ENCODE peak calls at places on chromosome 16, in six cellular contexts. G is CD4-positive, CD25-positive, alpha-beta regulatory T cell; N is CD8-positive, alpha-beta memory T cell; M is heart right ventricle; F is AG10803; J is esophagus muscularis mucosa. D is an unnamed sample.

GRCh38 chr16:17467923-17468540 is 2.7 kb downstream of the XYLT1 start:
- DNase-seq in G (no peak), N (no peak), M (peak), F (peak), J (no peak), D (no peak)

GRCh38 chr16:88686439-88687253 is at the start of gene SNAI3:
- DNase-seq in G (peak), N (peak), M (peak), F (no peak), J (no peak), D (peak)

GRCh38 chr16:48511071-48511540 is 98.9 kb downstream of the N4BP1 start:
- DNase-seq in G (no peak), N (no peak), M (no peak), F (peak), J (no peak), D (no peak)

GRCh38 chr16:87661561-87661960 is 59.3 kb downstream of the JPH3 start:
- DNase-seq in G (no peak), N (no peak), M (peak), F (peak), J (no peak), D (no peak)

GRCh38 chr16:87874639-87875472 is 5.5 kb upstream of the SLC7A5 start:
- DNase-seq in G (no peak), N (no peak), M (no peak), F (no peak), J (no peak), D (no peak)

GRCh38 chr16:15690296-15690695 is 40.3 kb downstream of the NDE1 start:
- DNase-seq in G (no peak), N (no peak), M (no peak), F (peak), J (no peak), D (no peak)

GRCh38 chr16:3542601-3543373 is 34.4 kb downstream of the NLRC3 start:
- DNase-seq in G (no peak), N (no peak), M (no peak), F (peak), J (no peak), D (no peak)

GRCh38 chr16:16149710-16150116 is 73.6 kb downstream of the ABCC6 start:
- DNase-seq in G (no peak), N (no peak), M (no peak), F (no peak), J (no peak), D (no peak)

GRCh38 chr16:57013268-57013667 is 23.9 kb downstream of the NLRC5 start:
- DNase-seq in G (no peak), N (no peak), M (no peak), F (peak), J (no peak), D (no peak)

GRCh38 chr16:69613283-69614154 is 47.8 kb downstream of the NFAT5 start:
- DNase-seq in G (no peak), N (no peak), M (no peak), F (no peak), J (no peak), D (no peak)

GRCh38 chr16:70253291-70254094 is 1.8 kb upstream of the EXOSC6 start:
- DNase-seq in G (peak), N (peak), M (peak), F (peak), J (no peak), D (no peak)

GRCh38 chr16:68995011-68995504 is 110.4 kb upstream of the HAS3 start:
- DNase-seq in G (no peak), N (no peak), M (no peak), F (peak), J (peak), D (no peak)

GRCh38 chr16:78244131-78244899 is 144.9 kb downstream of the WWOX start:
- DNase-seq in G (no peak), N (no peak), M (no peak), F (no peak), J (peak), D (no peak)

GRCh38 chr16:57345021-57345420 is 13.6 kb upstream of the CCL22 start:
- DNase-seq in G (no peak), N (no peak), M (no peak), F (no peak), J (peak), D (no peak)

GRCh38 chr16:88356727-88357199 is 26.0 kb upstream of the ZNF469 start:
- DNase-seq in G (no peak), N (no peak), M (no peak), F (no peak), J (no peak), D (no peak)

GRCh38 chr16:48546774-48547173 is 63.2 kb downstream of the N4BP1 start:
- DNase-seq in G (no peak), N (no peak), M (no peak), F (no peak), J (no peak), D (no peak)

GRCh38 chr16:474420-475122 is 49.1 kb downstream of the RAB11FIP3 start:
- DNase-seq in G (no peak), N (no peak), M (no peak), F (no peak), J (no peak), D (no peak)

GRCh38 chr16:69867796-69868565 is 83.2 kb upstream of the CLEC18A start:
- DNase-seq in G (no peak), N (no peak), M (peak), F (peak), J (no peak), D (no peak)

GRCh38 chr16:5315914-5316313 is 218.3 kb upstream of the EEF2KMT start:
- DNase-seq in G (no peak), N (no peak), M (no peak), F (no peak), J (no peak), D (no peak)

GRCh38 chr16:56767018-56767417 is 37.1 kb downstream of the NUP93 start:
- DNase-seq in G (no peak), N (no peak), M (no peak), F (no peak), J (no peak), D (no peak)

GRCh38 chr16:24539850-24540484 is 601 bp downstream of the RBBP6 start:
- DNase-seq in G (peak), N (no peak), M (peak), F (peak), J (no peak), D (peak)

GRCh38 chr16:20866161-20866772 is 33.9 kb downstream of the DCUN1D3 start:
- DNase-seq in G (no peak), N (no peak), M (peak), F (peak), J (no peak), D (no peak)

GRCh38 chr16:9322735-9323134 is 231.3 kb downstream of the HAPSTR1 start:
- DNase-seq in G (no peak), N (no peak), M (no peak), F (no peak), J (no peak), D (no peak)

GRCh38 chr16:48616571-48616970 is 6.6 kb upstream of the N4BP1 start:
- DNase-seq in G (no peak), N (no peak), M (no peak), F (no peak), J (no peak), D (no peak)

GRCh38 chr16:75550211-75550662 is 5.8 kb downstream of the TMEM231 start:
- DNase-seq in G (no peak), N (peak), M (peak), F (no peak), J (no peak), D (peak)
- H3K4me3 ChIP-seq in G (no peak), N (no peak), M (peak), F (no peak), J (no peak), D (no peak)

GRCh38 chr16:80027007-80027965 is 426.7 kb upstream of the MAF start:
- DNase-seq in G (peak), N (peak), M (peak), F (peak), J (no peak), D (peak)
- H3K4me3 ChIP-seq in G (peak), N (no peak), M (peak), F (no peak), J (no peak), D (no peak)

GRCh38 chr16:81780350-81780749 is 1.3 kb downstream of the PLCG2 start:
- DNase-seq in G (no peak), N (no peak), M (no peak), F (no peak), J (no peak), D (no peak)
- H3K4me3 ChIP-seq in G (no peak), N (no peak), M (peak), F (no peak), J (peak), D (no peak)

GRCh38 chr16:73060216-73060615 is 12.3 kb upstream of the ZFHX3 start:
- DNase-seq in G (no peak), N (no peak), M (no peak), F (no peak), J (no peak), D (no peak)
- H3K4me3 ChIP-seq in G (no peak), N (no peak), M (peak), F (peak), J (peak), D (no peak)

GRCh38 chr16:2468725-2469398 is 2.2 kb upstream of the NTN3 start:
- DNase-seq in G (no peak), N (no peak), M (no peak), F (no peak), J (no peak), D (no peak)

GRCh38 chr16:2470234-2470601 is 879 bp upstream of the NTN3 start:
- DNase-seq in G (no peak), N (no peak), M (no peak), F (no peak), J (no peak), D (no peak)

GRCh38 chr16:2468142-2468724 is 2.9 kb upstream of the NTN3 start:
- DNase-seq in G (no peak), N (no peak), M (no peak), F (no peak), J (no peak), D (no peak)

GRCh38 chr16:2470603-2471015 is 488 bp upstream of the NTN3 start:
- DNase-seq in G (no peak), N (no peak), M (no peak), F (no peak), J (no peak), D (no peak)

DNA sequence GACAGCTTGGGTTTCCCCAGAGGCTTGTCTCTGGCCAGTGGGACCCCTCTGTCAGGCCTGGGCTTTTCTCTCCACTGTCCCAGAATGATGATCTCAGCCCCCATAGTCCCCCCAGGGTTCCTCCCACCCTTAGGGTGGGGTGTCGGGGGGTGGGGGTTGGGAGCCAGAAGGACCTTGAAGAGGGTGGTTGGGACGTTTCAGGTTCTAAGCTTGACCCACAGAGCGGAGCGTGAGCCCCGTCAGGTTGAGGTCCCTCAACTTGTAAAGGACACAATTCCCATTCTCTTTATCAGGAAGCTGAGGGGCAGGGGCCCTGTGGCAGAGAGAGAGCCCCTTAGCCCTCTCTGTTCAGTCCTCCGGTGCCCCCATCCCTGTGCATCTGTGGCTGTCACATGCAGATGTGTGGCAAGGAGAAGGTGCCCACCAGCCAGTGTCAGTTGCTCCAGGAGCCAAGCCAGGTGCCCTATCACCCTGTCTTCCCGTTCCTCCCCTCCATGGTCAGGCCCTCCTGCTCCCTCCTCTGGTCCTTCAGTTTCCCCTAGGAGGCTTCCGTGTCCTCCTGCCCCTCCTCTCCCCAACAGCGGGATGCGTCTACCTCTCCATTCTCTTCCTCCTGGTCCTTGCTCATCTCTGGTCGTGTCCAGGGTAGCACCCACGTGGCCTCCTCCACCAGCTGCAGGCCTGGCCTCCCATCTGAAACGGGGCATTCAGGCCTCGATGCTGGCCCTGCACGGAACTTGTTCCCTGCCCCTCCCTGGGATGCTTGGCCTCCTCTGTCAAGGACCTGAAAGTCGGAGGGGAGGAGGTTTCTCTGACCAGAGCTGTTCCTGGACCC is 1.5 kb upstream of the NTN3 start:
- DNase-seq in G (no peak), N (no peak), M (no peak), F (no peak), J (no peak), D (no peak)
- H3K4me3 ChIP-seq in G (no peak), N (no peak), M (no peak), F (no peak), J (no peak), D (no peak)

GRCh38 chr16:11354733-11355574 is 9.7 kb downstream of the RMI2 start:
- DNase-seq in G (no peak), N (peak), M (no peak), F (peak), J (no peak), D (no peak)
- H3K4me3 ChIP-seq in G (peak), N (peak), M (no peak), F (no peak), J (no peak), D (no peak)

DNA sequence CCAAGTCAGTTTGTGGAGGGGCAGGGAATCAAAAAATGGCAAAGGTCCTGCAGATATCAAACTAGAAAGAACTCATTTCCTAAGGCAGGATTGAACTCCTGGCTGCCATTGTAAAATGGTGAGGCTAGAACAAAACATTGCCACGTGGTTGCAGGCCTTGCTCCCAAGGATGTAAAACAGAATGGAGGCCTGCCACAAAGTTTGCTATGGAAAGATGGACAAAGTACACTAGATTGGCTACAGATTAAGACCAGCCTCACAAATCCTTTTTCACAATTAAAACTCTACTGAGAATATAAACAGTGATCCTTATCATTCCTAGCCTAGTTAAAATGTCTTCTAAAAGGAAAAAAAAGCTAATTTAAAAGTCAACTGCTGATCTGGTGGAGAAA is 30.9 kb downstream of the PHKB start:
- DNase-seq in G (no peak), N (no peak), M (no peak), F (no peak), J (no peak), D (no peak)
- H3K4me3 ChIP-seq in G (peak), N (no peak), M (no peak), F (no peak), J (no peak), D (no peak)

GRCh38 chr16:85026696-85027095 is 899 bp upstream of the KIAA0513 start:
- DNase-seq in G (no peak), N (no peak), M (no peak), F (no peak), J (no peak), D (no peak)
- H3K4me3 ChIP-seq in G (peak), N (no peak), M (peak), F (peak), J (peak), D (no peak)

GRCh38 chr16:30076276-30076791 is 540 bp downstream of the PPP4C start:
- DNase-seq in G (no peak), N (no peak), M (no peak), F (no peak), J (no peak), D (no peak)

GRCh38 chr16:30079480-30079879 is 3.7 kb downstream of the PPP4C start:
- DNase-seq in G (no peak), N (no peak), M (no peak), F (no peak), J (no peak), D (no peak)

GRCh38 chr16:30075503-30076275 is at the start of gene PPP4C:
- DNase-seq in G (peak), N (peak), M (peak), F (peak), J (peak), D (peak)

GRCh38 chr16:30078744-30079143 is 3.0 kb downstream of the PPP4C start:
- DNase-seq in G (no peak), N (no peak), M (no peak), F (no peak), J (no peak), D (no peak)

DNA sequence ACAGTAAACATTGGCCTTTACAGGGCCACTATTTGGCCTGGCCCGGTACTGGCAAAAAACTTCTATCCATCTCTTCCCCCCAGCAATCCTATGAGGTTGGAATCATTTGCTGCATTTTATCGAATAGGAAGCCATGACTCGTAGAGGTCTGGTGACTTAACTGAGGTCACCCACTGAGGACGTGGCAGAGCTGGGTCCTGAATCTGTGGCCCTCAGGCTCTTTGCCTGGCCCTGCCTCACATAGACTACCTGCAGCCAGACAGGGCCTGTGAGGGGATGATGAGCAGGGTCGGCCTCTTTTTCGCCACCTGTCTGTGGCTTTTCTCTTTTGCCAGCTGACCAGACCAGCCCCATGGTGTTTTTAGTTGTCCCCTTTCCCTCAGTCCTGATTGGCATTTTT is 1.9 kb downstream of the PPP4C start:
- DNase-seq in G (no peak), N (no peak), M (no peak), F (no peak), J (no peak), D (no peak)
- H3K4me3 ChIP-seq in G (peak), N (no peak), M (no peak), F (peak), J (no peak), D (no peak)

D was measured in lung.